ENCODE peak calls at places on chromosomes 5 and 9, in seven cellular contexts. One of them, this sample, is unnamed.

GRCh38 chr5:125679522-125679921 is 743.7 kb upstream of the GRAMD2B start:
- DNase-seq in lung: no peak
- DNase-seq in AG04450: no peak
- DNase-seq in dorsolateral prefrontal cortex: no peak
- DNase-seq in IMR-90: peak
- DNase-seq in upper lobe of right lung: no peak
- DNase-seq in Calu3: no peak
- DNase-seq in this sample: no peak

GRCh38 chr9:125591245-125591644 is 115.8 kb downstream of the MAPKAP1 start:
- DNase-seq in lung: no peak
- DNase-seq in AG04450: no peak
- DNase-seq in dorsolateral prefrontal cortex: no peak
- DNase-seq in IMR-90: no peak
- DNase-seq in upper lobe of right lung: no peak
- DNase-seq in Calu3: no peak
- DNase-seq in this sample: no peak

GRCh38 chr5:54924487-54924886 is 60.9 kb downstream of the ESM1 start:
- DNase-seq in lung: no peak
- DNase-seq in AG04450: no peak
- DNase-seq in dorsolateral prefrontal cortex: no peak
- DNase-seq in IMR-90: no peak
- DNase-seq in upper lobe of right lung: no peak
- DNase-seq in Calu3: no peak
- DNase-seq in this sample: no peak

GRCh38 chr9:37936965-37937364 is 33.0 kb upstream of the SLC25A51 start:
- DNase-seq in lung: no peak
- DNase-seq in AG04450: peak
- DNase-seq in dorsolateral prefrontal cortex: no peak
- DNase-seq in IMR-90: peak
- DNase-seq in upper lobe of right lung: no peak
- DNase-seq in Calu3: no peak
- DNase-seq in this sample: no peak

GRCh38 chr9:129895376-129896268 is 60.4 kb downstream of the USP20 start:
- DNase-seq in lung: no peak
- DNase-seq in AG04450: no peak
- DNase-seq in dorsolateral prefrontal cortex: no peak
- DNase-seq in IMR-90: no peak
- DNase-seq in upper lobe of right lung: no peak
- DNase-seq in Calu3: no peak
- DNase-seq in this sample: no peak

GRCh38 chr9:89621031-89621430 is 16.2 kb downstream of the GADD45G start:
- DNase-seq in lung: no peak
- DNase-seq in AG04450: no peak
- DNase-seq in dorsolateral prefrontal cortex: no peak
- DNase-seq in IMR-90: no peak
- DNase-seq in upper lobe of right lung: no peak
- DNase-seq in Calu3: no peak
- DNase-seq in this sample: no peak

GRCh38 chr5:13408616-13409015 is 535.9 kb downstream of the DNAH5 start:
- DNase-seq in lung: no peak
- DNase-seq in AG04450: no peak
- DNase-seq in dorsolateral prefrontal cortex: no peak
- DNase-seq in IMR-90: no peak
- DNase-seq in upper lobe of right lung: no peak
- DNase-seq in Calu3: no peak
- DNase-seq in this sample: no peak

GRCh38 chr5:32785639-32786216 is 74.6 kb downstream of the NPR3 start:
- DNase-seq in lung: no peak
- DNase-seq in AG04450: no peak
- DNase-seq in dorsolateral prefrontal cortex: no peak
- DNase-seq in IMR-90: no peak
- DNase-seq in upper lobe of right lung: no peak
- DNase-seq in Calu3: peak
- DNase-seq in this sample: peak

GRCh38 chr9:136051568-136052432 is 43.3 kb downstream of the NACC2 start:
- DNase-seq in lung: peak
- DNase-seq in AG04450: peak
- DNase-seq in dorsolateral prefrontal cortex: peak
- DNase-seq in IMR-90: peak
- DNase-seq in upper lobe of right lung: peak
- DNase-seq in Calu3: peak
- DNase-seq in this sample: peak

GRCh38 chr9:136050266-136050705 is 44.8 kb downstream of the NACC2 start:
- DNase-seq in lung: no peak
- DNase-seq in AG04450: no peak
- DNase-seq in dorsolateral prefrontal cortex: peak
- DNase-seq in IMR-90: no peak
- DNase-seq in upper lobe of right lung: no peak
- DNase-seq in Calu3: no peak
- DNase-seq in this sample: no peak

GRCh38 chr9:136052433-136052880 is 42.6 kb downstream of the NACC2 start:
- DNase-seq in lung: no peak
- DNase-seq in AG04450: no peak
- DNase-seq in dorsolateral prefrontal cortex: no peak
- DNase-seq in IMR-90: no peak
- DNase-seq in upper lobe of right lung: peak
- DNase-seq in Calu3: peak
- DNase-seq in this sample: no peak

GRCh38 chr9:136049451-136050265 is 45.4 kb downstream of the NACC2 start:
- DNase-seq in lung: no peak
- DNase-seq in AG04450: no peak
- DNase-seq in dorsolateral prefrontal cortex: no peak
- DNase-seq in IMR-90: no peak
- DNase-seq in upper lobe of right lung: peak
- DNase-seq in Calu3: no peak
- DNase-seq in this sample: no peak

GRCh38 chr9:136050706-136051567 is 44.2 kb downstream of the NACC2 start:
- DNase-seq in lung: no peak
- DNase-seq in AG04450: no peak
- DNase-seq in dorsolateral prefrontal cortex: no peak
- DNase-seq in IMR-90: peak
- DNase-seq in upper lobe of right lung: peak
- DNase-seq in Calu3: no peak
- DNase-seq in this sample: peak
- TF ChIP-seq CTCF in lung: no peak
- TF ChIP-seq CTCF in AG04450: no peak
- TF ChIP-seq CTCF in dorsolateral prefrontal cortex: no peak
- TF ChIP-seq CTCF in IMR-90: no peak
- TF ChIP-seq CTCF in upper lobe of right lung: no peak
- TF ChIP-seq CTCF in Calu3: no peak
- TF ChIP-seq CTCF in this sample: peak

GRCh38 chr5:153711755-153712154 is 221.3 kb downstream of the GRIA1 start:
- DNase-seq in lung: no peak
- DNase-seq in AG04450: no peak
- DNase-seq in dorsolateral prefrontal cortex: no peak
- DNase-seq in IMR-90: peak
- DNase-seq in upper lobe of right lung: no peak
- DNase-seq in Calu3: no peak
- DNase-seq in this sample: no peak
- TF ChIP-seq CTCF in lung: no peak
- TF ChIP-seq CTCF in AG04450: peak
- TF ChIP-seq CTCF in dorsolateral prefrontal cortex: no peak
- TF ChIP-seq CTCF in IMR-90: peak
- TF ChIP-seq CTCF in upper lobe of right lung: no peak
- TF ChIP-seq CTCF in Calu3: no peak
- TF ChIP-seq CTCF in this sample: no peak

GRCh38 chr5:151523335-151523734 is 67.8 kb downstream of the FAT2 start:
- DNase-seq in lung: no peak
- DNase-seq in AG04450: no peak
- DNase-seq in dorsolateral prefrontal cortex: no peak
- DNase-seq in IMR-90: peak
- DNase-seq in upper lobe of right lung: no peak
- DNase-seq in Calu3: peak
- DNase-seq in this sample: peak
- TF ChIP-seq CTCF in lung: no peak
- TF ChIP-seq CTCF in AG04450: peak
- TF ChIP-seq CTCF in dorsolateral prefrontal cortex: peak
- TF ChIP-seq CTCF in IMR-90: peak
- TF ChIP-seq CTCF in upper lobe of right lung: peak
- TF ChIP-seq CTCF in Calu3: peak
- TF ChIP-seq CTCF in this sample: peak

DNA sequence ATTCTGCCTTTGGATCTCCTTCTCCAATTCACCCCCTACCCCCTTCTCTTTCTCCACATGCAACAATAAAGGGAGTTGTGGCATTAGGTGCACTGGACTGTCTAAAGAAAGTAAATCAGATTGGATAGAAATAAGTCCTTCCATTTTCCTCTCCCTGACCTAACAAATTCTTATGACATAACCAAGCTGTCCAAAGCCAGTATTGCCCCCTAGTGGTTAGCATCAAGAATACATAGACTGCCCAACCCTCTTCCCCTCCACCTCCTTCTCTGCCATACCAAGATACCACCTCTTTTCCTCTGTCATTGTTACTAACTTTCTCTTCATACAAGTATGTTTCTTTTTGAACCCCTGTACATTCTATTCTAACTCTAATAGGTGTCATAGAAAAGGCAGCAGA is 45.7 kb downstream of the PPARGC1B start:
- DNase-seq in lung: no peak
- DNase-seq in AG04450: no peak
- DNase-seq in dorsolateral prefrontal cortex: no peak
- DNase-seq in IMR-90: no peak
- DNase-seq in upper lobe of right lung: no peak
- DNase-seq in Calu3: peak
- DNase-seq in this sample: no peak
- TF ChIP-seq CTCF in lung: no peak
- TF ChIP-seq CTCF in AG04450: peak
- TF ChIP-seq CTCF in dorsolateral prefrontal cortex: no peak
- TF ChIP-seq CTCF in IMR-90: peak
- TF ChIP-seq CTCF in upper lobe of right lung: peak
- TF ChIP-seq CTCF in Calu3: peak
- TF ChIP-seq CTCF in this sample: peak

GRCh38 chr5:67092447-67093023 is 104.1 kb downstream of the CD180 start:
- DNase-seq in lung: no peak
- DNase-seq in AG04450: no peak
- DNase-seq in dorsolateral prefrontal cortex: no peak
- DNase-seq in IMR-90: peak
- DNase-seq in upper lobe of right lung: no peak
- DNase-seq in Calu3: no peak
- DNase-seq in this sample: no peak
- TF ChIP-seq CTCF in lung: no peak
- TF ChIP-seq CTCF in AG04450: no peak
- TF ChIP-seq CTCF in dorsolateral prefrontal cortex: no peak
- TF ChIP-seq CTCF in IMR-90: no peak
- TF ChIP-seq CTCF in upper lobe of right lung: no peak
- TF ChIP-seq CTCF in Calu3: no peak
- TF ChIP-seq CTCF in this sample: no peak

GRCh38 chr9:110426052-110426709 is 88.5 kb upstream of the TXNDC8 start:
- DNase-seq in lung: no peak
- DNase-seq in AG04450: no peak
- DNase-seq in dorsolateral prefrontal cortex: no peak
- DNase-seq in IMR-90: peak
- DNase-seq in upper lobe of right lung: no peak
- DNase-seq in Calu3: no peak
- DNase-seq in this sample: no peak

GRCh38 chr9:110432253-110432652 is 94.6 kb upstream of the TXNDC8 start:
- DNase-seq in lung: no peak
- DNase-seq in AG04450: no peak
- DNase-seq in dorsolateral prefrontal cortex: no peak
- DNase-seq in IMR-90: peak
- DNase-seq in upper lobe of right lung: no peak
- DNase-seq in Calu3: no peak
- DNase-seq in this sample: no peak

GRCh38 chr9:110429453-110429852 is 91.8 kb upstream of the TXNDC8 start:
- DNase-seq in lung: no peak
- DNase-seq in AG04450: no peak
- DNase-seq in dorsolateral prefrontal cortex: no peak
- DNase-seq in IMR-90: peak
- DNase-seq in upper lobe of right lung: no peak
- DNase-seq in Calu3: no peak
- DNase-seq in this sample: no peak

GRCh38 chr9:110427497-110428104 is 89.9 kb upstream of the TXNDC8 start:
- DNase-seq in lung: no peak
- DNase-seq in AG04450: no peak
- DNase-seq in dorsolateral prefrontal cortex: peak
- DNase-seq in IMR-90: peak
- DNase-seq in upper lobe of right lung: peak
- DNase-seq in Calu3: peak
- DNase-seq in this sample: peak
- TF ChIP-seq CTCF in lung: no peak
- TF ChIP-seq CTCF in AG04450: peak
- TF ChIP-seq CTCF in dorsolateral prefrontal cortex: peak
- TF ChIP-seq CTCF in IMR-90: peak
- TF ChIP-seq CTCF in upper lobe of right lung: peak
- TF ChIP-seq CTCF in Calu3: peak
- TF ChIP-seq CTCF in this sample: peak

GRCh38 chr5:132747064-132747692 is at the start of gene CCNI2:
- DNase-seq in lung: no peak
- DNase-seq in AG04450: no peak
- DNase-seq in dorsolateral prefrontal cortex: no peak
- DNase-seq in IMR-90: no peak
- DNase-seq in upper lobe of right lung: peak
- DNase-seq in Calu3: peak
- DNase-seq in this sample: peak
- TF ChIP-seq CTCF in lung: no peak
- TF ChIP-seq CTCF in AG04450: no peak
- TF ChIP-seq CTCF in dorsolateral prefrontal cortex: no peak
- TF ChIP-seq CTCF in IMR-90: no peak
- TF ChIP-seq CTCF in upper lobe of right lung: no peak
- TF ChIP-seq CTCF in Calu3: no peak
- TF ChIP-seq CTCF in this sample: peak

DNA sequence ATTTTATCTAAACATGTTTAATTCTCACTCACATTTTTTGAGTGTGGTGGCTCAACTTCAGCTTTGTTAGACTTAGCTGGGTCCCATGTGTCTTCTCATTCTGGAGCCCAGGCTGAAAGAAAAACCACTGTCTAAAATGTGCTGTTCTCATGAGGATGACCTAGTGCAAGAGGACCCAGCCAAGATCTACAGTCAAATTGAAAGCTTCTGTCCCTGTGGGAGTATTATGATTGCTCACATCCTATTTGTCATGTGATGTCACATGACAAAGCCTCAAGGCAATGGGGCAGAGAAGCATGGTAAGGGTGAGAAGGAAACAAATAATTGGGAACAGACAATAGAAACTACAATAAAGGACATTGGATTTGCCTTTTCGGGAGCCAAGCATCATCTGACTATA is 113.4 kb upstream of the ASTN2 start:
- DNase-seq in lung: no peak
- DNase-seq in AG04450: no peak
- DNase-seq in dorsolateral prefrontal cortex: no peak
- DNase-seq in IMR-90: no peak
- DNase-seq in upper lobe of right lung: no peak
- DNase-seq in Calu3: no peak
- DNase-seq in this sample: no peak
- TF ChIP-seq CTCF in lung: no peak
- TF ChIP-seq CTCF in AG04450: no peak
- TF ChIP-seq CTCF in dorsolateral prefrontal cortex: no peak
- TF ChIP-seq CTCF in IMR-90: no peak
- TF ChIP-seq CTCF in upper lobe of right lung: no peak
- TF ChIP-seq CTCF in Calu3: no peak
- TF ChIP-seq CTCF in this sample: no peak

GRCh38 chr9:75890541-75891276 is at the start of gene PCSK5:
- DNase-seq in lung: peak
- DNase-seq in AG04450: peak
- DNase-seq in dorsolateral prefrontal cortex: peak
- DNase-seq in IMR-90: peak
- DNase-seq in upper lobe of right lung: peak
- DNase-seq in Calu3: peak
- DNase-seq in this sample: peak
- TF ChIP-seq CTCF in lung: no peak
- TF ChIP-seq CTCF in AG04450: peak
- TF ChIP-seq CTCF in dorsolateral prefrontal cortex: peak
- TF ChIP-seq CTCF in IMR-90: peak
- TF ChIP-seq CTCF in upper lobe of right lung: peak
- TF ChIP-seq CTCF in Calu3: no peak
- TF ChIP-seq CTCF in this sample: peak

This sample was measured in neural crest cell.